ENCODE peak calls at places on chromosomes 5 and 9, in seven cellular contexts. C, X, R, P, Y, H and V are unnamed samples.
A peak's percentile ranks its signal among the peaks of the same experiment; 100 is the strongest.

GRCh38 chr5:6595405-6595804 is 37.4 kb downstream of the NSUN2 start:
- DNase-seq in R (no peak), P (no peak), Y (no peak), X (no peak), H (no peak), C (no peak), V (no peak)

GRCh38 chr5:178794433-178794832 is 64.0 kb upstream of the ZNF354A start:
- DNase-seq in R (no peak), P (no peak), X (no peak), Y (no peak), H (no peak), C (no peak), V (no peak)

GRCh38 chr9:29456940-29457339 is 1883.7 kb upstream of the C9orf72 start:
- DNase-seq in R (peak; percentile 73), C (no peak), X (no peak), H (no peak), P (no peak), Y (no peak), V (no peak)

GRCh38 chr5:92505925-92506324 is 1075.1 kb downstream of the NR2F1-AS1 start:
- DNase-seq in P (no peak), H (no peak), C (no peak), R (peak; percentile 50), Y (no peak), X (no peak), V (no peak)

GRCh38 chr9:109935406-109936087 is 155.5 kb downstream of the PALM2AKAP2 start:
- DNase-seq in P (no peak), R (no peak), X (no peak), Y (no peak), C (no peak), H (no peak), V (no peak)

GRCh38 chr5:147578228-147579024 is 68.6 kb upstream of the DPYSL3 start:
- DNase-seq in P (no peak), H (no peak), R (peak; percentile 78), Y (peak; percentile 15), C (no peak), X (peak; percentile 11), V (no peak)

GRCh38 chr9:114344188-114344566 is 14.5 kb downstream of the ORM2 start:
- DNase-seq in C (no peak), H (no peak), X (no peak), Y (no peak), P (no peak), R (no peak), V (no peak)

GRCh38 chr9:79189511-79189924 is 382.2 kb upstream of the TLE4 start:
- DNase-seq in P (no peak), Y (no peak), X (no peak), C (no peak), H (no peak), R (peak; percentile 80), V (no peak)

GRCh38 chr9:114681594-114682332 is at the start of gene TEX48:
- DNase-seq in P (peak; percentile 48), H (peak; percentile 85), Y (peak; percentile 72), R (peak; percentile 71), C (peak; percentile 58), X (peak; percentile 64), V (peak; percentile 43)

GRCh38 chr9:3331801-3332200 is 194.0 kb downstream of the RFX3 start:
- DNase-seq in P (no peak), C (no peak), H (no peak), X (peak; percentile 10), Y (no peak), R (no peak), V (no peak)

GRCh38 chr9:133638711-133639110 is 2.5 kb downstream of the DBH start:
- DNase-seq in X (no peak), R (no peak), Y (no peak), P (no peak), C (no peak), H (no peak), V (no peak)

GRCh38 chr5:149794338-149795023 is 64.4 kb downstream of the PPARGC1B start:
- DNase-seq in R (no peak), P (no peak), H (no peak), X (no peak), C (no peak), Y (no peak), V (no peak)

GRCh38 chr9:69806642-69807041 is 14.0 kb upstream of the CFAP95 start:
- DNase-seq in X (no peak), P (no peak), C (no peak), H (no peak), Y (no peak), R (no peak), V (no peak)

GRCh38 chr9:101791938-101792337 is 53.5 kb upstream of the GRIN3A start:
- DNase-seq in H (peak; percentile 80), P (no peak), C (no peak), Y (peak; percentile 77), R (peak; percentile 1), X (peak; percentile 37), V (no peak)

GRCh38 chr9:105251733-105252404 is 7.4 kb downstream of the SLC44A1 start:
- DNase-seq in R (no peak), H (no peak), Y (no peak), P (no peak), C (no peak), X (no peak), V (no peak)

GRCh38 chr9:93686880-93687236 is 110.5 kb downstream of the PHF2 start:
- DNase-seq in Y (no peak), H (peak; percentile 14), X (no peak), P (no peak), R (no peak), C (no peak), V (peak; percentile 12)

GRCh38 chr9:120915854-120916495 is 10.6 kb downstream of the TRAF1 start:
- DNase-seq in R (no peak), H (no peak), X (no peak), P (no peak), Y (no peak), C (peak; percentile 60), V (no peak)

GRCh38 chr9:106864533-106865143 is 1.7 kb downstream of the ZNF462 start:
- DNase-seq in P (no peak), Y (no peak), C (no peak), X (no peak), R (peak; percentile 57), H (no peak), V (no peak)

GRCh38 chr9:128892223-128892892 is 10.4 kb downstream of the LRRC8A start:
- DNase-seq in H (no peak), P (no peak), X (peak; percentile 89), R (peak; percentile 83), C (no peak), Y (no peak), V (peak; percentile 74)

GRCh38 chr5:73946926-73947455 is 321.0 kb downstream of the ARHGEF28 start:
- DNase-seq in X (no peak), Y (no peak), P (no peak), R (no peak), H (no peak), C (no peak), V (no peak)

GRCh38 chr5:169325273-169325672 is 24.3 kb upstream of the SLIT3 start:
- DNase-seq in Y (no peak), R (no peak), H (no peak), X (no peak), C (no peak), P (no peak), V (no peak)

GRCh38 chr5:76836181-76836580 is 13.6 kb upstream of the S100Z start:
- DNase-seq in X (no peak), Y (no peak), R (peak; percentile 29), C (no peak), H (no peak), P (no peak), V (no peak)
- TF ChIP-seq CTCF in X (no peak), Y (no peak), R (peak; percentile 34), C (no peak), H (no peak), P (no peak), V (no peak)

GRCh38 chr5:43429016-43429415 is 16.8 kb upstream of the CCL28 start:
- DNase-seq in C (no peak), Y (no peak), X (no peak), P (no peak), R (no peak), H (no peak), V (no peak)
- TF ChIP-seq CTCF in C (no peak), Y (no peak), X (no peak), P (no peak), R (no peak), H (no peak), V (no peak)

GRCh38 chr9:130835441-130836298 is 616 bp downstream of the ABL1 start:
- DNase-seq in Y (peak; percentile 32), C (no peak), P (no peak), R (peak; percentile 58), H (no peak), X (peak; percentile 57), V (no peak)

GRCh38 chr9:130833324-130833990 is 1.6 kb upstream of the ABL1 start:
- DNase-seq in R (peak; percentile 78), P (no peak), C (no peak), H (no peak), Y (no peak), X (no peak), V (no peak)

GRCh38 chr9:130837644-130838043 is 2.6 kb downstream of the ABL1 start:
- DNase-seq in R (no peak), H (no peak), C (no peak), X (no peak), P (no peak), Y (no peak), V (no peak)

GRCh38 chr9:130837002-130837511 is 2.0 kb downstream of the ABL1 start:
- DNase-seq in R (peak; percentile 56), Y (no peak), P (no peak), C (no peak), X (no peak), H (no peak), V (no peak)

GRCh38 chr9:130834371-130835311 is at the start of gene ABL1:
- DNase-seq in X (peak; percentile 82), C (peak; percentile 69), H (peak; percentile 61), Y (peak; percentile 70), R (peak; percentile 85), P (peak; percentile 56), V (no peak)
- TF ChIP-seq CTCF in X (no peak), C (no peak), H (no peak), Y (no peak), R (no peak), P (no peak), V (no peak)

GRCh38 chr5:171309276-171309525 is 153 bp downstream of the TLX3 start:
- DNase-seq in R (no peak), P (no peak), Y (no peak), H (no peak), X (no peak), C (no peak), V (no peak)

GRCh38 chr5:171310816-171311697 is 2.0 kb downstream of the TLX3 start:
- DNase-seq in X (no peak), C (no peak), H (peak; percentile 78), Y (peak; percentile 36), R (peak; percentile 33), P (no peak), V (no peak)

GRCh38 chr5:171310334-171310815 is 1.3 kb downstream of the TLX3 start:
- DNase-seq in X (no peak), Y (no peak), C (no peak), H (no peak), R (no peak), P (no peak), V (no peak)

GRCh38 chr5:171308453-171309275 is at the start of gene TLX3:
- DNase-seq in R (no peak), P (no peak), Y (no peak), C (no peak), X (no peak), H (peak; percentile 87), V (no peak)

GRCh38 chr5:171309526-171310333 is 682 bp downstream of the TLX3 start:
- DNase-seq in C (no peak), Y (peak; percentile 42), X (no peak), H (peak; percentile 78), P (no peak), R (no peak), V (no peak)
- TF ChIP-seq CTCF in C (no peak), Y (peak; percentile 66), X (no peak), H (peak; percentile 71), P (no peak), R (peak; percentile 39), V (no peak)